ENCODE peak calls at places on chromosomes 12 and 14, in four cellular contexts. One of them, this sample, is unnamed.
A peak's percentile ranks its signal among the peaks of the same experiment; 100 is the strongest.

GRCh38 chr12:32847287-32847686 is 49.3 kb downstream of the PKP2 start:
- DNase-seq in uterus: no peak
- DNase-seq in astrocyte: no peak
- DNase-seq in A673: no peak
- DNase-seq in this sample: no peak

GRCh38 chr14:88621090-88621489 is 58.3 kb downstream of the ZC3H14 start:
- DNase-seq in uterus: no peak
- DNase-seq in astrocyte: no peak
- DNase-seq in A673: no peak
- DNase-seq in this sample: no peak

GRCh38 chr14:54001189-54001878 is 44.7 kb upstream of the BMP4 start:
- DNase-seq in uterus: no peak
- DNase-seq in astrocyte: peak; percentile 42
- DNase-seq in A673: peak; percentile 7
- DNase-seq in this sample: no peak

GRCh38 chr14:53306267-53306721 is 153.2 kb upstream of the DDHD1 start:
- DNase-seq in uterus: peak; percentile 86
- DNase-seq in astrocyte: peak; percentile 88
- DNase-seq in A673: peak; percentile 61
- DNase-seq in this sample: peak; percentile 42

GRCh38 chr14:33589334-33589733 is 361.5 kb downstream of the EGLN3 start:
- DNase-seq in uterus: peak; percentile 51
- DNase-seq in astrocyte: peak; percentile 98
- DNase-seq in A673: no peak
- DNase-seq in this sample: no peak

GRCh38 chr12:10128687-10129086 is 1.3 kb downstream of the CLEC7A start:
- DNase-seq in uterus: no peak
- DNase-seq in astrocyte: no peak
- DNase-seq in A673: no peak
- DNase-seq in this sample: no peak

GRCh38 chr14:105532735-105533141 is 6.4 kb downstream of the TMEM121 start:
- DNase-seq in uterus: no peak
- DNase-seq in astrocyte: no peak
- DNase-seq in A673: peak; percentile 32
- DNase-seq in this sample: no peak

GRCh38 chr12:74985293-74985985 is 224.2 kb downstream of the KCNC2 start:
- DNase-seq in uterus: no peak
- DNase-seq in astrocyte: no peak
- DNase-seq in A673: no peak
- DNase-seq in this sample: no peak

GRCh38 chr14:81247271-81247766 is 26.6 kb upstream of the GTF2A1 start:
- DNase-seq in uterus: no peak
- DNase-seq in astrocyte: no peak
- DNase-seq in A673: no peak
- DNase-seq in this sample: no peak

GRCh38 chr12:11863478-11863906 is 207.2 kb upstream of the BCL2L14 start:
- DNase-seq in uterus: peak; percentile 43
- DNase-seq in astrocyte: peak; percentile 42
- DNase-seq in A673: no peak
- DNase-seq in this sample: no peak

GRCh38 chr12:1607940-1608782 is 13.8 kb upstream of the FBXL14 start:
- DNase-seq in uterus: no peak
- DNase-seq in astrocyte: no peak
- DNase-seq in A673: peak; percentile 73
- DNase-seq in this sample: no peak

GRCh38 chr12:40622246-40622838 is 69.9 kb upstream of the CNTN1 start:
- DNase-seq in uterus: peak; percentile 40
- DNase-seq in astrocyte: peak; percentile 3
- DNase-seq in A673: peak; percentile 61
- DNase-seq in this sample: no peak

GRCh38 chr14:94408546-94409095 is 20.2 kb upstream of the SERPINA1 start:
- DNase-seq in uterus: no peak
- DNase-seq in astrocyte: no peak
- DNase-seq in A673: no peak
- DNase-seq in this sample: no peak

GRCh38 chr14:104875412-104875751 is 10.3 kb downstream of the CEP170B start:
- DNase-seq in uterus: no peak
- DNase-seq in astrocyte: no peak
- DNase-seq in A673: no peak
- DNase-seq in this sample: no peak

GRCh38 chr12:55745361-55746146 is 2.6 kb downstream of the GDF11 start:
- DNase-seq in uterus: no peak
- DNase-seq in astrocyte: no peak
- DNase-seq in A673: peak; percentile 97
- DNase-seq in this sample: no peak

GRCh38 chr12:15982071-15982470 is 70.9 kb downstream of the DERA start:
- DNase-seq in uterus: no peak
- DNase-seq in astrocyte: peak; percentile 10
- DNase-seq in A673: peak; percentile 9
- DNase-seq in this sample: no peak

GRCh38 chr12:22993639-22994038 is 368.7 kb downstream of the ETNK1 start:
- DNase-seq in uterus: no peak
- DNase-seq in astrocyte: peak; percentile 68
- DNase-seq in A673: no peak
- DNase-seq in this sample: no peak

GRCh38 chr14:96944297-96944696 is 147.1 kb downstream of the VRK1 start:
- DNase-seq in uterus: no peak
- DNase-seq in astrocyte: no peak
- DNase-seq in A673: no peak
- DNase-seq in this sample: no peak

GRCh38 chr14:96940009-96940408 is 142.8 kb downstream of the VRK1 start:
- DNase-seq in uterus: no peak
- DNase-seq in astrocyte: no peak
- DNase-seq in A673: peak; percentile 14
- DNase-seq in this sample: no peak

GRCh38 chr14:96934961-96935360 is 137.8 kb downstream of the VRK1 start:
- DNase-seq in uterus: no peak
- DNase-seq in astrocyte: no peak
- DNase-seq in A673: no peak
- DNase-seq in this sample: no peak

DNA sequence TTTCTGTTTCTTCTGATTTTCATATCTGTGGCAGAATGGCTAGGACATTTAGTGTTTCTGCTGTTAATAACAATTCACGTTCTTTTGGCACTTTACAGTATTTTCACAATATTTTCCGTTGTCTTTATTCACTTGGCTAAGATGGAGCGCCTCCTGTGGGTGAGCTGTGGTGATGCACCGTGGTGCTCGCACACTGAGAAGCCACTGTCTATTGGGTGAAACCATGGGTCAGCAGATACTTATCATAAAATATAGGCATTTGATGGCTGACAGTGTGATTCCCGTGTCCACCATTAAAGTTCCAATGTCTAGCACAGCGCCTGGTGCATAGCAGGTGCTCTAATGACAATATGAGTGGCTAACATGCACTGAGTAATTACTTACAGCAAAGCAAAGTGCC is 141.8 kb downstream of the VRK1 start:
- DNase-seq in uterus: no peak
- DNase-seq in astrocyte: no peak
- DNase-seq in A673: no peak
- DNase-seq in this sample: no peak
- TF ChIP-seq CTCF in uterus: no peak
- TF ChIP-seq CTCF in astrocyte: no peak
- TF ChIP-seq CTCF in A673: peak; percentile 62
- TF ChIP-seq CTCF in this sample: no peak

GRCh38 chr12:111368684-111369495 is at the start of gene PHETA1:
- DNase-seq in uterus: peak; percentile 95
- DNase-seq in astrocyte: peak; percentile 70
- DNase-seq in A673: peak; percentile 90
- DNase-seq in this sample: peak; percentile 63
- H3K27ac ChIP-seq in uterus: peak within 1 kb of the TSS; percentile 67
- H3K27ac ChIP-seq in astrocyte: peak within 1 kb of the TSS; percentile 45
- H3K27ac ChIP-seq in A673: peak within 1 kb of the TSS; percentile 51
- H3K27ac ChIP-seq in this sample: no peak within 1 kb of the TSS

DNA sequence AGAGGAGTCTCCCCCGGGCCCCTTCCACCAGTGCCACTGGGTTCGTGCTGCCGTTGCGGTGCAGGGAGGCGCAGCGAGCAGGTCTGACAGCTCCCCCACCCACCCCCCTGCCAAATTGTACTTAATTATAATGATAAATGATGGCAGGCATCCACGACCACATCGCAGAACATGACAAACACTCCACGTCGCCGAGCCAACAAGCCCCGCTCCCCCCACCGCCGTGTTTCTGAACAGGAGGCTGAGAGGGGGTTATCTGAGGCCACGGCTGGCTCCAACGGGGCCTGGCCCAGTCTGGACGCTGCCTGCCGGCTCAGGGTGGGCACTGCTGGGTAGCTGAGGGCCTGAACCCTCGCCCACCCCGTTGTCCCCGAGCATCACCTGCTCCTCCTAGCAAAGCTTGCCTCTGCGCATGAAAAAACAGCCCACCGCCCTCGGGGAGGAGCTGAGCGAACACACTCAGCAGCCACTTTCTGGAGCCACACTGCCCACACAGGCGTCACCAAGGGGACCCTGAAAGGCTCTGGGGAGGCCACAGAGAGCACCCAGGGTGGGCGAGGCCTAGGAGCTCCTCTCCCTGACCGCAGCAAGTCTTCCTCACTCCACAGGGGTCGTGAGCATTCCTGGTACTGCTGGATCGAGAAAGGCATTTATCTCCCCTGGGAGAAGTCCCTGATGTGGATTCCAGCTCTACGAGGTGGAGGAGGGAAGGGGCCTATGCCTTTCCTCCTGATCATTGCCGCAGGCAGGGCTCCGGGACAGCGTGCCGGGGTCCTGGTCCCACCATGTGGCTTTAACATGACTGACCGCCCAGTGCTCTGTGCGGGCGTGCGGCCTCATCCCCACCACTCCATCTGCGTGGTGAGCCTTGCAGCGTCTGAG is 35.4 kb upstream of the DIO3 start:
- DNase-seq in uterus: no peak
- DNase-seq in astrocyte: no peak
- DNase-seq in A673: peak; percentile 6
- DNase-seq in this sample: no peak
- H3K4me3 ChIP-seq in uterus: no peak overlapping the region
- H3K4me3 ChIP-seq in astrocyte: no peak overlapping the region
- H3K4me3 ChIP-seq in A673: no peak overlapping the region
- H3K4me3 ChIP-seq in this sample: no peak overlapping the region

GRCh38 chr12:3107954-3108353 is 30.8 kb downstream of the TSPAN9 start:
- DNase-seq in uterus: no peak
- DNase-seq in astrocyte: peak; percentile 43
- DNase-seq in A673: no peak
- DNase-seq in this sample: no peak

GRCh38 chr12:3103806-3104205 is 26.6 kb downstream of the TSPAN9 start:
- DNase-seq in uterus: no peak
- DNase-seq in astrocyte: no peak
- DNase-seq in A673: no peak
- DNase-seq in this sample: no peak

GRCh38 chr12:3106564-3106963 is 29.4 kb downstream of the TSPAN9 start:
- DNase-seq in uterus: no peak
- DNase-seq in astrocyte: no peak
- DNase-seq in A673: peak; percentile 31
- DNase-seq in this sample: no peak

GRCh38 chr12:3105690-3106479 is 28.7 kb downstream of the TSPAN9 start:
- DNase-seq in uterus: no peak
- DNase-seq in astrocyte: no peak
- DNase-seq in A673: no peak
- DNase-seq in this sample: no peak

DNA sequence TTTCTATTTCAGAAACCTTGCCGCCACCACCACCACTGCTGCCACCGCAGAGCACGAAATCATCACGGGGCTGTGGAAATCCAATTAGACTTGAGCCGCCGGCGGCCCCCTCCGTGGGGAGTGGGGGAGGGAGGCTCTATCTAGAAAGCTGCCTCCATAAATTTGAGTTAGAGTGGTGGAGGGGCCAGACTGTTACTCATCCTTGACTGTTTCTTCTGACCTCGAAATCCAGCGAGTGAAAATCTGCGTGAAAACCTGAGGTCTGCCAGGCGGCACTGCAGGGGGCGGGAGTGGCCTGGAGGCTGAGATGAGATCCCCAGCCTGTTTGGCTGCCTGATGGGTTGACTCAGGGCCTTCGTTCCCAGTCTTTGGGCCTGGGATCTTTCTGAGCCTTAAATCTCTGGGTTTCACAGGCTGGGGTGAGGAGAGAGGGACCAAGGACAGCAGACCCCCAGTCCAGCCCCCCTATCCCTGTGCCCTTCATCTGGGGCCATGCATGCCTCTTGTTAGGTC is 29.9 kb downstream of the TSPAN9 start:
- DNase-seq in uterus: peak; percentile 80
- DNase-seq in astrocyte: peak; percentile 77
- DNase-seq in A673: peak; percentile 75
- DNase-seq in this sample: no peak
- TF ChIP-seq CTCF in uterus: no peak
- TF ChIP-seq CTCF in astrocyte: no peak
- TF ChIP-seq CTCF in A673: no peak
- TF ChIP-seq CTCF in this sample: no peak

GRCh38 chr14:56121786-56122185 is 3.6 kb downstream of the PELI2 start:
- DNase-seq in uterus: no peak
- DNase-seq in astrocyte: no peak
- DNase-seq in A673: no peak
- DNase-seq in this sample: no peak

GRCh38 chr14:56117765-56118610 is at the start of gene PELI2:
- DNase-seq in uterus: peak; percentile 81
- DNase-seq in astrocyte: peak; percentile 51
- DNase-seq in A673: peak; percentile 86
- DNase-seq in this sample: peak; percentile 54

GRCh38 chr14:56120091-56120632 is 2.0 kb downstream of the PELI2 start:
- DNase-seq in uterus: no peak
- DNase-seq in astrocyte: no peak
- DNase-seq in A673: peak; percentile 48
- DNase-seq in this sample: no peak

GRCh38 chr14:56118611-56119181 is 485 bp downstream of the PELI2 start:
- DNase-seq in uterus: peak; percentile 38
- DNase-seq in astrocyte: no peak
- DNase-seq in A673: no peak
- DNase-seq in this sample: no peak

GRCh38 chr14:56119221-56119967 is 1.2 kb downstream of the PELI2 start:
- DNase-seq in uterus: peak; percentile 42
- DNase-seq in astrocyte: no peak
- DNase-seq in A673: peak; percentile 25
- DNase-seq in this sample: no peak
- H3K27ac ChIP-seq in uterus: peak overlapping the region; percentile 93
- H3K27ac ChIP-seq in astrocyte: peak overlapping the region; percentile 64
- H3K27ac ChIP-seq in A673: no peak overlapping the region
- H3K27ac ChIP-seq in this sample: peak overlapping the region; percentile 49

GRCh38 chr14:85532981-85533820 is 3.3 kb downstream of the FLRT2 start:
- DNase-seq in uterus: peak; percentile 42
- DNase-seq in astrocyte: peak; percentile 78
- DNase-seq in A673: peak; percentile 96
- DNase-seq in this sample: no peak
- H3K4me3 ChIP-seq in uterus: peak overlapping the region; percentile 83
- H3K4me3 ChIP-seq in astrocyte: peak overlapping the region; percentile 66
- H3K4me3 ChIP-seq in A673: peak overlapping the region; percentile 77
- H3K4me3 ChIP-seq in this sample: peak overlapping the region; percentile 82

GRCh38 chr12:132710422-132711168 is at the start of gene PGAM5:
- DNase-seq in uterus: peak; percentile 79
- DNase-seq in astrocyte: peak; percentile 60
- DNase-seq in A673: peak; percentile 92
- DNase-seq in this sample: peak; percentile 16
- TF ChIP-seq CTCF in uterus: no peak
- TF ChIP-seq CTCF in astrocyte: no peak
- TF ChIP-seq CTCF in A673: no peak
- TF ChIP-seq CTCF in this sample: no peak

This sample was measured in AG04450.